ENCODE peak calls at places on chromosome 21, in seven cellular contexts. A is psoas muscle, B is NCI-H1105, H is tibial artery, T is foreskin fibroblast, D is lower leg skin, I is thoracic aorta. W is an unnamed sample.

GRCh38 chr21:14545906-14546480 is at the start of gene SAMSN1:
- DNase-seq in I (no peak), B (no peak), D (peak), A (no peak), T (no peak), H (no peak), W (no peak)

GRCh38 chr21:45570826-45571601 is 28.8 kb upstream of the SLC19A1 start:
- DNase-seq in D (no peak), B (no peak), I (no peak), T (peak), H (peak), A (no peak), W (no peak)

GRCh38 chr21:37878946-37879660 is 37.2 kb downstream of the KCNJ6 start:
- DNase-seq in H (no peak), T (peak), B (peak), D (no peak), I (no peak), A (no peak), W (peak)

GRCh38 chr21:45861156-45861870 is 120.3 kb upstream of the COL6A1 start:
- DNase-seq in I (no peak), H (no peak), B (no peak), A (no peak), D (no peak), T (no peak), W (no peak)

GRCh38 chr21:16196521-16197208 is 466.9 kb downstream of the USP25 start:
- DNase-seq in I (no peak), H (no peak), T (no peak), D (no peak), B (no peak), A (no peak), W (no peak)

GRCh38 chr21:32921632-32922230 is 104.0 kb upstream of the OLIG2 start:
- DNase-seq in A (no peak), D (no peak), I (no peak), B (no peak), T (peak), H (no peak), W (no peak)

GRCh38 chr21:27017251-27017650 is 50.4 kb upstream of the ADAMTS5 start:
- DNase-seq in D (no peak), T (no peak), B (no peak), H (no peak), A (no peak), I (no peak), W (no peak)

GRCh38 chr21:41799763-41800162 is 32.9 kb upstream of the RIPK4 start:
- DNase-seq in D (no peak), T (no peak), B (no peak), I (no peak), H (no peak), A (no peak), W (no peak)

GRCh38 chr21:41411449-41412089 is 14.5 kb upstream of the MX1 start:
- DNase-seq in T (no peak), I (no peak), A (no peak), H (peak), B (peak), D (no peak), W (no peak)

GRCh38 chr21:34630536-34631143 is 15.7 kb upstream of the RCAN1 start:
- DNase-seq in A (no peak), H (no peak), B (peak), D (peak), I (no peak), T (peak), W (peak)

GRCh38 chr21:15732290-15732995 is 2.7 kb downstream of the USP25 start:
- DNase-seq in I (no peak), D (no peak), H (no peak), T (no peak), B (no peak), A (no peak), W (no peak)

GRCh38 chr21:15431053-15431452 is 298.7 kb upstream of the USP25 start:
- DNase-seq in H (no peak), A (no peak), T (no peak), I (no peak), D (no peak), B (no peak), W (no peak)

GRCh38 chr21:38944903-38945302 is 139.2 kb downstream of the ETS2 start:
- DNase-seq in D (no peak), A (no peak), H (no peak), B (no peak), T (no peak), I (no peak), W (no peak)

GRCh38 chr21:34221331-34222030 is 142.3 kb upstream of the KCNE2 start:
- DNase-seq in A (no peak), D (no peak), T (no peak), H (no peak), I (no peak), B (no peak), W (no peak)

GRCh38 chr21:36985761-36986594 is 19.5 kb upstream of the HLCS start:
- DNase-seq in I (no peak), A (no peak), H (no peak), B (no peak), D (no peak), T (no peak), W (no peak)

GRCh38 chr21:36966846-36967657 is 583 bp upstream of the HLCS start:
- DNase-seq in I (no peak), D (no peak), B (no peak), T (no peak), A (no peak), H (no peak), W (no peak)

GRCh38 chr21:41133896-41134522 is 34.0 kb upstream of the BACE2 start:
- DNase-seq in H (no peak), D (no peak), A (no peak), B (no peak), T (peak), I (no peak), W (no peak)

GRCh38 chr21:29289317-29289716 is 9.4 kb upstream of the BACH1 start:
- DNase-seq in I (no peak), T (no peak), A (no peak), B (no peak), D (no peak), H (no peak), W (no peak)

GRCh38 chr21:34198232-34199120 is 125.1 kb downstream of the MRPS6 start:
- DNase-seq in D (no peak), B (no peak), H (no peak), I (no peak), T (no peak), A (no peak), W (no peak)

GRCh38 chr21:33268736-33269441 is 2.7 kb downstream of the IL10RB start:
- DNase-seq in T (no peak), I (no peak), A (no peak), B (peak), D (peak), H (no peak), W (no peak)

GRCh38 chr21:42568377-42568776 is 54.7 kb downstream of the SLC37A1 start:
- DNase-seq in I (no peak), A (no peak), B (no peak), T (no peak), H (peak), D (no peak), W (no peak)

GRCh38 chr21:46118305-46118870 is 20.5 kb downstream of the COL6A2 start:
- DNase-seq in H (peak), T (no peak), A (peak), D (no peak), B (no peak), I (no peak), W (no peak)

GRCh38 chr21:36704281-36704957 is 5.5 kb downstream of the SIM2 start:
- DNase-seq in T (no peak), H (no peak), B (no peak), I (no peak), A (no peak), D (no peak), W (no peak)

GRCh38 chr21:36753556-36753955 is 54.6 kb downstream of the SIM2 start:
- DNase-seq in T (peak), B (no peak), I (no peak), A (no peak), D (no peak), H (no peak), W (peak)

GRCh38 chr21:37642493-37642892 is 273.8 kb downstream of the KCNJ6 start:
- DNase-seq in T (no peak), H (no peak), D (no peak), B (no peak), A (no peak), I (no peak), W (no peak)

GRCh38 chr21:32475162-32475812 is 62.8 kb downstream of the EVA1C start:
- DNase-seq in T (peak), H (no peak), B (no peak), A (no peak), I (no peak), D (no peak), W (no peak)

GRCh38 chr21:35697321-35697808 is 363.0 kb downstream of the SETD4 start:
- DNase-seq in A (peak), I (no peak), B (peak), T (peak), H (peak), D (peak), W (no peak)

GRCh38 chr21:45458281-45459170 is 53.6 kb downstream of the COL18A1 start:
- DNase-seq in A (peak), B (no peak), I (no peak), D (no peak), H (no peak), T (no peak), W (no peak)

W was measured in HS-5.